ENCODE peak calls at places on chromosomes 1 and 21, in nine cellular contexts. One of them, this sample, is unnamed.

GRCh38 chr1:45299981-45300668 is 26.6 kb upstream of the HPDL start:
- DNase-seq in MM.1S: peak; percentile 69
- DNase-seq in esophagus muscularis mucosa: no peak
- DNase-seq in mucosa of descending colon: no peak
- DNase-seq in psoas muscle: no peak
- DNase-seq in upper lobe of right lung: no peak
- DNase-seq in tibial artery: no peak
- DNase-seq in endodermal cell: peak; percentile 78
- DNase-seq in uterus: peak; percentile 58
- DNase-seq in this sample: no peak

GRCh38 chr1:51819810-51820209 is 58.7 kb downstream of the NRDC start:
- DNase-seq in tibial artery: no peak
- DNase-seq in uterus: no peak
- DNase-seq in upper lobe of right lung: no peak
- DNase-seq in esophagus muscularis mucosa: no peak
- DNase-seq in mucosa of descending colon: no peak
- DNase-seq in MM.1S: no peak
- DNase-seq in psoas muscle: no peak
- DNase-seq in endodermal cell: no peak
- DNase-seq in this sample: no peak

GRCh38 chr1:211337430-211338227 is 11.0 kb downstream of the TRAF5 start:
- DNase-seq in psoas muscle: no peak
- DNase-seq in endodermal cell: no peak
- DNase-seq in upper lobe of right lung: no peak
- DNase-seq in esophagus muscularis mucosa: no peak
- DNase-seq in MM.1S: no peak
- DNase-seq in tibial artery: no peak
- DNase-seq in uterus: no peak
- DNase-seq in mucosa of descending colon: no peak
- DNase-seq in this sample: no peak

GRCh38 chr1:88350648-88351047 is 333.4 kb upstream of the PKN2 start:
- DNase-seq in upper lobe of right lung: no peak
- DNase-seq in endodermal cell: no peak
- DNase-seq in psoas muscle: no peak
- DNase-seq in mucosa of descending colon: no peak
- DNase-seq in MM.1S: no peak
- DNase-seq in tibial artery: no peak
- DNase-seq in esophagus muscularis mucosa: no peak
- DNase-seq in uterus: no peak
- DNase-seq in this sample: no peak

GRCh38 chr1:12230549-12231275 is 882 bp downstream of the VPS13D start:
- DNase-seq in psoas muscle: peak; percentile 72
- DNase-seq in endodermal cell: peak; percentile 74
- DNase-seq in uterus: no peak
- DNase-seq in upper lobe of right lung: peak; percentile 89
- DNase-seq in esophagus muscularis mucosa: no peak
- DNase-seq in tibial artery: peak; percentile 81
- DNase-seq in MM.1S: no peak
- DNase-seq in mucosa of descending colon: peak; percentile 78
- DNase-seq in this sample: peak; percentile 88

GRCh38 chr1:67532452-67533216 is 102.4 kb upstream of the SERBP1 start:
- DNase-seq in endodermal cell: peak; percentile 75
- DNase-seq in psoas muscle: no peak
- DNase-seq in MM.1S: peak; percentile 68
- DNase-seq in upper lobe of right lung: no peak
- DNase-seq in mucosa of descending colon: no peak
- DNase-seq in esophagus muscularis mucosa: no peak
- DNase-seq in tibial artery: no peak
- DNase-seq in uterus: peak; percentile 63
- DNase-seq in this sample: no peak

GRCh38 chr1:31627301-31627929 is 9.9 kb downstream of the HCRTR1 start:
- DNase-seq in uterus: no peak
- DNase-seq in MM.1S: no peak
- DNase-seq in esophagus muscularis mucosa: no peak
- DNase-seq in mucosa of descending colon: peak; percentile 56
- DNase-seq in psoas muscle: peak; percentile 75
- DNase-seq in tibial artery: peak; percentile 88
- DNase-seq in upper lobe of right lung: peak; percentile 89
- DNase-seq in endodermal cell: no peak
- DNase-seq in this sample: no peak

GRCh38 chr21:32578107-32578691 is 7.1 kb downstream of the TCP10L start:
- DNase-seq in MM.1S: no peak
- DNase-seq in uterus: no peak
- DNase-seq in mucosa of descending colon: peak; percentile 56
- DNase-seq in esophagus muscularis mucosa: no peak
- DNase-seq in tibial artery: no peak
- DNase-seq in upper lobe of right lung: no peak
- DNase-seq in psoas muscle: no peak
- DNase-seq in endodermal cell: peak; percentile 88
- DNase-seq in this sample: no peak

GRCh38 chr21:34890724-34891609 is 158.1 kb downstream of the RUNX1 start:
- DNase-seq in upper lobe of right lung: no peak
- DNase-seq in tibial artery: peak; percentile 69
- DNase-seq in MM.1S: no peak
- DNase-seq in esophagus muscularis mucosa: peak; percentile 82
- DNase-seq in endodermal cell: peak; percentile 75
- DNase-seq in psoas muscle: peak; percentile 29
- DNase-seq in mucosa of descending colon: peak; percentile 60
- DNase-seq in uterus: no peak
- DNase-seq in this sample: peak; percentile 87

GRCh38 chr1:244598611-244599010 is 54.3 kb upstream of the DESI2 start:
- DNase-seq in esophagus muscularis mucosa: no peak
- DNase-seq in MM.1S: no peak
- DNase-seq in upper lobe of right lung: no peak
- DNase-seq in mucosa of descending colon: no peak
- DNase-seq in endodermal cell: no peak
- DNase-seq in psoas muscle: no peak
- DNase-seq in uterus: no peak
- DNase-seq in tibial artery: no peak
- DNase-seq in this sample: no peak

GRCh38 chr1:160066829-160067720 is 2.9 kb downstream of the KCNJ10 start:
- DNase-seq in upper lobe of right lung: no peak
- DNase-seq in psoas muscle: no peak
- DNase-seq in mucosa of descending colon: no peak
- DNase-seq in tibial artery: no peak
- DNase-seq in esophagus muscularis mucosa: no peak
- DNase-seq in endodermal cell: no peak
- DNase-seq in uterus: no peak
- DNase-seq in MM.1S: no peak
- DNase-seq in this sample: no peak

DNA sequence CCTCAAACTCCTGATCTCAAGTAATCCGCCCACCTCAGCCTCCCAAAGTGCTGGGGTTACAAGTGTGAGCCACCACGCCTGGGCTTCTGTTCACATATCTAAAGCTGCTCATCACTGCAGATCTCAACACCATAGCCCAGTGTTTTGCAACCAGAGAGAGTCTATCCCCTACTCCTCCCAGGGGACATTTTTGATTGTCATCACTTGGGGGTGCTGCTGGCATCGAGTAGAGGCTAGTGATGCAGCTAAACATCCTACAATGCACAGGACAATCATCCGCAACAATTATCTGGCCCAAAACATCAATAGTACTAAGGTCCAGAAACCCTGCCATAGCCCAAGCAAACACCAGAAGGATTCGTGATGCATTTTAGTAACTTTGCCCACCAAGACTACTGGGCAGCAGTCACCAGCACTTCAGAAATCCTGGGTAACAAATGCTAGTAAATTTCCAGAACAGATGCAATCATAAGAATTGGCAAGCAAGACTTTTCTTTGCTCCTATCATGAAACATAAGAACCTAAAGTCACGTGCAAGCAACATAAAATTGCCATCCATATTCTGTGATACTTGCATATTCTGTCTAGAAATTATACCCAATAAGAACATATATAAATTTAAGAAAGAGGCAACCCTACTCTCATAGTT is 159.2 kb downstream of the APP start:
- DNase-seq in endodermal cell: no peak
- DNase-seq in MM.1S: no peak
- DNase-seq in psoas muscle: no peak
- DNase-seq in mucosa of descending colon: no peak
- DNase-seq in uterus: no peak
- DNase-seq in tibial artery: no peak
- DNase-seq in esophagus muscularis mucosa: no peak
- DNase-seq in upper lobe of right lung: no peak
- DNase-seq in this sample: no peak
- TF ChIP-seq CTCF in endodermal cell: no peak
- TF ChIP-seq CTCF in MM.1S: no peak
- TF ChIP-seq CTCF in psoas muscle: no peak
- TF ChIP-seq CTCF in mucosa of descending colon: no peak
- TF ChIP-seq CTCF in uterus: no peak
- TF ChIP-seq CTCF in tibial artery: no peak
- TF ChIP-seq CTCF in esophagus muscularis mucosa: no peak
- TF ChIP-seq CTCF in upper lobe of right lung: no peak
- TF ChIP-seq CTCF in this sample: no peak

DNA sequence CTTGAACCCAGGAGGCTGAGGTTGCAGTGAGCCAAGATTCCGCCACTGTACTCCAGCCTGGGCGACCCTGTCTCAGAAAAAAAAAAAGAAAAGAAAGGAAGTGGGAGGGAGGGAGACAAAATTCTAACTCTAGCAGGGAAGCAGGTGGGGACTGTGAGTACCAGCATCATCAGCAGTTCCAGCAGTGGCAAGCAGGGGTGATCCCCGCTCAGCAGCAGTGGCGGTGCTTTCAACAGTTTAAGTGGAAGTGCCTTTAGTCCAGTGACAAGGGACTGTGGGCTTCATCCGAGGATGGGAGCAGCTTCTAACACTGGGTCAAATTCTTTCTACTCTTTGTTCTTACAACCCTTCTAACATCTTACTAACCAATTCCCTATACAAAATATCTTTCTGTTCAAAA is 858.1 kb upstream of the ADAMTS5 start:
- DNase-seq in mucosa of descending colon: no peak
- DNase-seq in uterus: no peak
- DNase-seq in psoas muscle: no peak
- DNase-seq in upper lobe of right lung: no peak
- DNase-seq in tibial artery: no peak
- DNase-seq in esophagus muscularis mucosa: no peak
- DNase-seq in MM.1S: no peak
- DNase-seq in endodermal cell: peak; percentile 53
- DNase-seq in this sample: no peak
- H3K36me3 ChIP-seq in mucosa of descending colon: no peaks in the 10 kb centered on the region
- H3K36me3 ChIP-seq in uterus: no peaks in the 10 kb centered on the region
- H3K36me3 ChIP-seq in psoas muscle: no peaks in the 10 kb centered on the region
- H3K36me3 ChIP-seq in upper lobe of right lung: no peaks in the 10 kb centered on the region
- H3K36me3 ChIP-seq in tibial artery: no peaks in the 10 kb centered on the region
- H3K36me3 ChIP-seq in esophagus muscularis mucosa: no peaks in the 10 kb centered on the region
- H3K36me3 ChIP-seq in MM.1S: no peaks in the 10 kb centered on the region
- H3K36me3 ChIP-seq in endodermal cell: no peaks in the 10 kb centered on the region
- H3K36me3 ChIP-seq in this sample: no peaks in the 10 kb centered on the region

GRCh38 chr1:66352783-66353182 is 181.2 kb upstream of the SGIP1 start:
- DNase-seq in esophagus muscularis mucosa: no peak
- DNase-seq in psoas muscle: no peak
- DNase-seq in mucosa of descending colon: no peak
- DNase-seq in uterus: no peak
- DNase-seq in tibial artery: no peak
- DNase-seq in upper lobe of right lung: no peak
- DNase-seq in MM.1S: no peak
- DNase-seq in endodermal cell: no peak
- DNase-seq in this sample: no peak

GRCh38 chr1:66355756-66356155 is 178.2 kb upstream of the SGIP1 start:
- DNase-seq in endodermal cell: no peak
- DNase-seq in uterus: no peak
- DNase-seq in upper lobe of right lung: no peak
- DNase-seq in esophagus muscularis mucosa: no peak
- DNase-seq in mucosa of descending colon: no peak
- DNase-seq in MM.1S: no peak
- DNase-seq in psoas muscle: no peak
- DNase-seq in tibial artery: no peak
- DNase-seq in this sample: no peak

GRCh38 chr1:66353207-66353606 is 180.7 kb upstream of the SGIP1 start:
- DNase-seq in MM.1S: no peak
- DNase-seq in endodermal cell: peak; percentile 73
- DNase-seq in psoas muscle: no peak
- DNase-seq in uterus: no peak
- DNase-seq in tibial artery: no peak
- DNase-seq in upper lobe of right lung: no peak
- DNase-seq in mucosa of descending colon: no peak
- DNase-seq in esophagus muscularis mucosa: no peak
- DNase-seq in this sample: no peak

GRCh38 chr1:66356605-66357004 is 177.3 kb upstream of the SGIP1 start:
- DNase-seq in MM.1S: no peak
- DNase-seq in tibial artery: no peak
- DNase-seq in psoas muscle: no peak
- DNase-seq in uterus: no peak
- DNase-seq in mucosa of descending colon: no peak
- DNase-seq in upper lobe of right lung: no peak
- DNase-seq in endodermal cell: no peak
- DNase-seq in esophagus muscularis mucosa: no peak
- DNase-seq in this sample: no peak

DNA sequence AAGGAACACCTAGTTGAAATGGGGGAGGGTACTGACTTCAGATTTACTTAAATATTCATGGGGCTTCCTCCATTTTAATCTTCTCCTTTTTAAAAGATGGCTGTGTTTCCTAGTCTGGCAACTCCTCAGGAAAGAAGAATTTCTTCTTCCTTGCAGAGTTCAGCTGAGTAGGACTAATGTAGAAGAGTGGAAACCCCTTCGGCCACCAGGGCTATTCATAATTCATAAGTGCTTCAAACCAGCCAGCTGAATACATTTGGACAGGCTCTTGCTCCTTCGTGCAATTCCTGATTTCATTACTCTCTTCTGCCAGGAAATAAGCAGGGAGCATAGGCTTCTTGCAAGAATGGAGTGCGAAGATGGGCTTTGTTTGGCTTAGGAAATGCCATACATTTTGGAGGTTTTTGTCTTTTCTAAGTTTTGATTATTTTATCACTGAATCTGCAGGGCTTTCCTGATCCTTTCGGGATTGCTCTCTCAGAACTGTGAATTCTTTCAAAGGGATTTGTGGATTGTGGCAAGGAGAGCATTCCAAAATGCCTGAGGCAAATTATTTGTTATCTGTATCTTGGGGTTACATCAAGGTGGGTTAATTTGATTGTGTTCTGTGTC is 179.5 kb upstream of the SGIP1 start:
- DNase-seq in tibial artery: no peak
- DNase-seq in mucosa of descending colon: no peak
- DNase-seq in uterus: no peak
- DNase-seq in upper lobe of right lung: no peak
- DNase-seq in endodermal cell: peak; percentile 67
- DNase-seq in esophagus muscularis mucosa: no peak
- DNase-seq in psoas muscle: no peak
- DNase-seq in MM.1S: no peak
- DNase-seq in this sample: no peak
- TF ChIP-seq CTCF in tibial artery: no peak
- TF ChIP-seq CTCF in mucosa of descending colon: no peak
- TF ChIP-seq CTCF in uterus: no peak
- TF ChIP-seq CTCF in upper lobe of right lung: no peak
- TF ChIP-seq CTCF in endodermal cell: no peak
- TF ChIP-seq CTCF in esophagus muscularis mucosa: no peak
- TF ChIP-seq CTCF in psoas muscle: no peak
- TF ChIP-seq CTCF in MM.1S: no peak
- TF ChIP-seq CTCF in this sample: no peak

DNA sequence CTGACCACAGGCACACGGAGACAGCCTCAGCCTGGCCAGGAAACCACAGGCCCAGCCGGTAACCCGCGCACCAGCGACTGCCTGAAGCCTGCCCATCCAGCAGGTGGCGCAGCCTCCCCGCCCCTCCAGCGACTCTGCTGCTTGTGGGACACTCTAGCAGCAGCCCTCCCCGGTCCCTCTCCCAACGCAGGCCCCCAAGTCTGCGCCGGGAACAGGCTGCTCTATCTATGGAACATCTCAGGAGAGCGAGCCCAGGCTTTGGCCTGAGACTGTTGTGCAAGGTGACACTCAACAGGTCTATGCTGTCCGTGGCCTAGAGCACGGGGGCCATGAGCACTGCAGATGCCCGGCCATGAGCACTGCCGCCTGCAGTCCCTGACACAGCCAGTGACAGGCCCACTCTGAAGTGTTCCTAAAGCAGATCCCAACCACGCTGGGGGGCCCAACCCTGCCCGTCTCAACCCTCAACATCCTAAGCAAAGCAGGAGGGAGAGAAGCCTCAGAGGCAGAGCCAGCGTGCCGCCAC is 28.4 kb downstream of the WDR4 start:
- DNase-seq in mucosa of descending colon: no peak
- DNase-seq in upper lobe of right lung: peak; percentile 72
- DNase-seq in esophagus muscularis mucosa: no peak
- DNase-seq in endodermal cell: peak; percentile 92
- DNase-seq in MM.1S: no peak
- DNase-seq in uterus: no peak
- DNase-seq in tibial artery: no peak
- DNase-seq in psoas muscle: no peak
- DNase-seq in this sample: peak; percentile 86
- H3K36me3 ChIP-seq in mucosa of descending colon: peaks cover 4% of the 10 kb centered on the region
- H3K36me3 ChIP-seq in upper lobe of right lung: peaks cover 81% of the 10 kb centered on the region
- H3K36me3 ChIP-seq in esophagus muscularis mucosa: peaks cover 92% of the 10 kb centered on the region
- H3K36me3 ChIP-seq in endodermal cell: peaks cover 85% of the 10 kb centered on the region
- H3K36me3 ChIP-seq in MM.1S: peaks cover 64% of the 10 kb centered on the region
- H3K36me3 ChIP-seq in uterus: no peaks in the 10 kb centered on the region
- H3K36me3 ChIP-seq in tibial artery: peaks cover 61% of the 10 kb centered on the region
- H3K36me3 ChIP-seq in psoas muscle: peaks cover 14% of the 10 kb centered on the region
- H3K36me3 ChIP-seq in this sample: no peaks in the 10 kb centered on the region